ENCODE peak calls at places on chromosomes 16 and 17, in seven cellular contexts. J is astrocyte of the cerebellum, T is foreskin fibroblast, G is AG04450, D is gastrocnemius medialis, Q is neural progenitor cell, R is heart left ventricle. L is an unnamed sample.

GRCh38 chr16:4972938-4973587 is 14.9 kb downstream of the SEC14L5 start:
- DNase-seq in J (no peak), T (no peak), G (no peak), D (peak), Q (no peak), R (no peak), L (no peak)

GRCh38 chr16:16861546-16861945 is 482.6 kb downstream of the NPIPA7 start:
- DNase-seq in J (peak), T (peak), G (peak), D (peak), Q (peak), R (peak), L (peak)

GRCh38 chr16:79811541-79811940 is 211.0 kb upstream of the MAF start:
- DNase-seq in J (no peak), T (no peak), G (no peak), D (no peak), Q (no peak), R (no peak), L (no peak)

GRCh38 chr16:56517206-56517605 is 2.6 kb downstream of the BBS2 start:
- DNase-seq in J (no peak), T (no peak), G (no peak), D (no peak), Q (no peak), R (no peak), L (no peak)

GRCh38 chr17:20908373-20909273 is 134.2 kb downstream of the USP22 start:
- DNase-seq in J (no peak), T (peak), G (no peak), D (peak), Q (peak), R (peak), L (peak)

GRCh38 chr16:88772871-88773811 is 11.9 kb downstream of the PIEZO1 start:
- DNase-seq in J (peak), T (peak), G (peak), D (no peak), Q (peak), R (peak), L (peak)

GRCh38 chr17:83176272-83176955 is 97.0 kb downstream of the METRNL start:
- DNase-seq in J (no peak), T (no peak), G (no peak), D (no peak), Q (no peak), R (no peak), L (no peak)

GRCh38 chr17:78865682-78866390 is 25.2 kb upstream of the USP36 start:
- DNase-seq in J (peak), T (peak), G (peak), D (peak), Q (peak), R (peak), L (peak)

GRCh38 chr17:50931003-50931878 is 65.1 kb upstream of the TOB1 start:
- DNase-seq in J (peak), T (peak), G (peak), D (peak), Q (peak), R (peak), L (peak)

GRCh38 chr16:17379121-17379571 is 91.6 kb downstream of the XYLT1 start:
- DNase-seq in J (no peak), T (peak), G (no peak), D (no peak), Q (no peak), R (peak), L (peak)

GRCh38 chr17:57565119-57565635 is 179.9 kb downstream of the CCDC182 start:
- DNase-seq in J (no peak), T (no peak), G (no peak), D (no peak), Q (no peak), R (no peak), L (no peak)

GRCh38 chr16:1543085-1543896 is 9.8 kb downstream of the TMEM204 start:
- DNase-seq in J (no peak), T (peak), G (no peak), D (peak), Q (peak), R (peak), L (peak)

DNA sequence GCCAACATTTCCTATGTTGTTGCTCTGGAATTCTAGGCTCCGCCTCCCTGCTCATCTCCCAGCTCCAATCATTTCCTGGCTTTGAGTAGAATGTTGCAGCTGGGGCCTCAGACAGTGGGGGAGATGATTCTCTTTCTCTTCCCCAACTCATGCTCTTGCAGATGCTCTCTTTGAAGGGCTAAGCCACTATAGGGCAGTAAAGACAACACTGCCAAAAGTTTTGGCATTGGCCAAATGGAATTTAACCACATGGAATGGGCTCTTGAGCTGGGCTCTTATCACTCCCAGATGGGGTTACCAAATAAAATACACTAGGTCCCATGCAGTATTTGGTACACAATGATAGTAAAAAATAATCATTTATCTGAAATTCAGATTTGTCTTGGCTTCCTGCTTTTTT is 19.6 kb upstream of the EFCAB13 start:
- DNase-seq in J (no peak), T (peak), G (no peak), D (no peak), Q (no peak), R (no peak), L (no peak)
- H3K4me3 ChIP-seq in J (no peak), T (no peak), G (no peak), D (no peak), Q (no peak), R (no peak), L (no peak)

GRCh38 chr17:63442549-63443035 is 3.5 kb downstream of the CYB561 start:
- DNase-seq in J (no peak), T (peak), G (no peak), D (no peak), Q (peak), R (no peak), L (no peak)
- TF ChIP-seq CTCF in J (peak), T (no peak), G (peak), D (no peak), Q (peak), R (peak), L (peak)

GRCh38 chr17:48871551-48872351 is 20.8 kb upstream of the ATP5MC1 start:
- DNase-seq in J (no peak), T (no peak), G (no peak), D (no peak), Q (no peak), R (peak), L (no peak)
- H3K4me3 ChIP-seq in J (no peak), T (no peak), G (no peak), D (no peak), Q (no peak), R (no peak), L (no peak)

DNA sequence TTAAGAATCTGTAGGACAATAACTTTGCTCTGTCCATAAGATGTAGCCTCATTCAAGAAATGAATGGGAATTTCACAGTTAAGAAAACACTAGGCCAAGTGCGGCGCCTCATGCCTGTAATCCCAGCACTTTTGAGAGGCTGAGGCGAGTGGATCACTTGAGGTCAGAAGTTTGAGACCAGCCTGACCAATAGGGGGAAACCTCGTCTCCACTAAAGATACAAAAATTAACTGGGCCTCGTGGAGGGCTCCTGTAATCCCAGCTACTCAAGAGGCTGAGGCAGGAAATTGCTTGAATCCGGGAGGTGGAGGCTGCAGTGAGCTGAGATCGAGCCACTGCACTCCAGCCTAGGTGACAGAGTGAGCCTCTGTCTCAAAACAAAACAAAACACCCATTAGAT is 19.9 kb upstream of the RSL1D1 start:
- DNase-seq in J (no peak), T (peak), G (no peak), D (no peak), Q (peak), R (no peak), L (no peak)
- TF ChIP-seq CTCF in J (no peak), T (peak), G (peak), D (no peak), Q (peak), R (peak), L (peak)

GRCh38 chr17:386145-386876 is 33.7 kb upstream of the RPH3AL start:
- DNase-seq in J (no peak), T (peak), G (no peak), D (no peak), Q (peak), R (peak), L (peak)
- H3K4me3 ChIP-seq in J (peak), T (no peak), G (peak), D (no peak), Q (peak), R (no peak), L (no peak)

DNA sequence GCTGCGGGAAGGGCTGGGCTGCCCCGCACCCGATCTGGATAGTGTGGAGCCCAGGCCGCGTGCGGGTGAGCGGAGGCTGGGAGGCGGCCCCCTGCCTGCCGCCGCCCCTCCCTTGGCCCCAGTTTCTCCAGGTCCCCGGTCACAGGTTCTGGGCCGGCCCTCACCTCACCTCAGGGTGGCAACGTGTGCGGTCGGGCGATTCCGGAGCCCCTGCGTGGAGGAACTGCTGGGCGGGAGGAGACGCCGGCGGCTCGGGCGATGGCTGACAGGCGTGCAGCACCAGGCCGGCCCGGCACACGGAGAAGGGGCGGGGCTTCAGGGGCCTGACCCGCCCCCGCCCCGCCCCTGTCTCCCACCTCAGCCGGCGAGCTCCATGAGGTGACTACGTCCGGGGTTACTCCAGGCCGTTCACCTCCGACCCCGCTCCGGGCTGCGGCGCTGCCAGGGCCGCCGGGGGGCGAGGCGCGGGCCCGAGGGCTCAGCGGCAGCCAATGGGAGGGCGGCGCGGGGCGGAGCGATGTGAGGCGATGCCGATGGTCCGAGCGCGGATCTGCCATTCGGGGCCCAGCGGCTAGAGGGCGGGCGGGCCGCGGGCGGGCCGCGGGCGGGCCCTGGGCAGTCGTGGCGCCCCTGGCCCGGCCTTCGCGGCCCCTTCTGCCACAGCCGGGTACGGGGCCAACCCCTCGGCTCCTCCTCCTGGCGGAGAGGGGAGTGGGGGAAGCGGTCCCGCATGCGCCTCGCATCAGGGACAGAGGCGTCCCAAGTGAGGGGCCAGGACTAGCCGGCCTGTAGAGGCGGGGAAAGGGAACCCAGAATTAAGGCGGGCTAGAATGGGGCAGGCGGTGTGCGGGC is 16.7 kb upstream of the C17orf78 start:
- DNase-seq in J (peak), T (peak), G (peak), D (peak), Q (peak), R (peak), L (peak)
- TF ChIP-seq CTCF in J (no peak), T (no peak), G (peak), D (peak), Q (peak), R (peak), L (no peak)

L was measured in astrocyte of the spinal cord.